ENCODE peak calls at places on chromosome 4, in six cellular contexts. F is activated CD8-positive, alpha-beta T cell treated with anti-CD3 and anti-CD28 coated beads for 36 hours; T is tibial nerve; Y is GM10248; R is WERI-Rb-1; E is GM06990. P is an unnamed sample.

GRCh38 chr4:112403072-112403945 is 106.1 kb downstream of the ALPK1 start:
- DNase-seq in F (no peak), T (no peak), Y (no peak), R (no peak), E (no peak), P (no peak)

GRCh38 chr4:38237139-38237538 is 276.9 kb downstream of the PTTG2 start:
- DNase-seq in F (no peak), T (no peak), Y (no peak), R (no peak), E (no peak), P (no peak)

GRCh38 chr4:8303485-8304281 is 34.1 kb downstream of the HTRA3 start:
- DNase-seq in F (no peak), T (no peak), Y (no peak), R (peak; percentile 4), E (no peak), P (no peak)

GRCh38 chr4:70734168-70734954 is 12.6 kb downstream of the RUFY3 start:
- DNase-seq in F (peak; percentile 59), T (no peak), Y (peak; percentile 70), R (no peak), E (peak; percentile 36), P (peak; percentile 64)

GRCh38 chr4:96543346-96543745 is 703.5 kb downstream of the PDHA2 start:
- DNase-seq in F (no peak), T (no peak), Y (no peak), R (no peak), E (no peak), P (no peak)

GRCh38 chr4:15996773-15997172 is 33.8 kb upstream of the FGFBP2 start:
- DNase-seq in F (peak; percentile 26), T (no peak), Y (peak; percentile 28), R (no peak), E (no peak), P (peak; percentile 31)

GRCh38 chr4:17517664-17518063 is 2.7 kb downstream of the CLRN2 start:
- DNase-seq in F (no peak), T (no peak), Y (no peak), R (no peak), E (no peak), P (no peak)

GRCh38 chr4:139454646-139455045 is 725 bp downstream of the RAB33B start:
- DNase-seq in F (no peak), T (no peak), Y (no peak), R (no peak), E (no peak), P (no peak)

GRCh38 chr4:8912089-8912455 is 40.4 kb upstream of the HMX1 start:
- DNase-seq in F (no peak), T (no peak), Y (no peak), R (no peak), E (no peak), P (peak; percentile 8)

GRCh38 chr4:8697826-8698225 is 105.3 kb downstream of the CPZ start:
- DNase-seq in F (no peak), T (no peak), Y (no peak), R (no peak), E (no peak), P (no peak)

GRCh38 chr4:84887824-84888223 is 78.7 kb downstream of the WDFY3 start:
- DNase-seq in F (no peak), T (no peak), Y (no peak), R (no peak), E (no peak), P (no peak)

GRCh38 chr4:76943129-76943620 is 6.4 kb upstream of the SEPTIN11 start:
- DNase-seq in F (no peak), T (no peak), Y (no peak), R (no peak), E (no peak), P (no peak)

GRCh38 chr4:93016350-93016749 is 712.6 kb downstream of the GRID2 start:
- DNase-seq in F (no peak), T (no peak), Y (no peak), R (no peak), E (no peak), P (no peak)

GRCh38 chr4:94741304-94741703 is 16.5 kb upstream of the BMPR1B start:
- DNase-seq in F (no peak), T (no peak), Y (no peak), R (no peak), E (no peak), P (no peak)

GRCh38 chr4:1401409-1402020 is 4.7 kb downstream of the NKX1-1 start:
- DNase-seq in F (no peak), T (no peak), Y (no peak), R (peak; percentile 18), E (no peak), P (peak; percentile 25)

GRCh38 chr4:1819816-1820215 is 26.7 kb downstream of the FGFR3 start:
- DNase-seq in F (no peak), T (no peak), Y (no peak), R (no peak), E (no peak), P (no peak)

GRCh38 chr4:8540072-8540471 is 40.1 kb upstream of the GPR78 start:
- DNase-seq in F (peak; percentile 42), T (no peak), Y (no peak), R (no peak), E (peak; percentile 37), P (no peak)

GRCh38 chr4:98977557-98977956 is 18.0 kb upstream of the METAP1 start:
- DNase-seq in F (no peak), T (no peak), Y (no peak), R (no peak), E (no peak), P (no peak)

GRCh38 chr4:48127882-48128394 is 6.1 kb downstream of the TXK start:
- DNase-seq in F (peak; percentile 96), T (no peak), Y (peak; percentile 67), R (peak; percentile 84), E (peak; percentile 83), P (peak; percentile 55)

GRCh38 chr4:73589261-73589847 is 30.9 kb downstream of the RASSF6 start:
- DNase-seq in F (no peak), T (no peak), Y (no peak), R (no peak), E (peak; percentile 18), P (no peak)

GRCh38 chr4:112560084-112560483 is 44.1 kb upstream of the NEUROG2 start:
- DNase-seq in F (no peak), T (no peak), Y (peak; percentile 19), R (no peak), E (peak; percentile 14), P (no peak)

GRCh38 chr4:788636-789297 is 37.2 kb downstream of the CPLX1 start:
- DNase-seq in F (no peak), T (peak; percentile 3), Y (no peak), R (no peak), E (no peak), P (no peak)

GRCh38 chr4:173367946-173368345 is 2.8 kb upstream of the SAP30 start:
- DNase-seq in F (no peak), T (no peak), Y (no peak), R (no peak), E (no peak), P (no peak)

GRCh38 chr4:148166132-148166531 is 276.1 kb downstream of the NR3C2 start:
- DNase-seq in F (no peak), T (no peak), Y (no peak), R (no peak), E (no peak), P (no peak)

GRCh38 chr4:177562859-177563258 is 120.6 kb upstream of the AGA start:
- DNase-seq in F (no peak), T (no peak), Y (no peak), R (no peak), E (no peak), P (no peak)

GRCh38 chr4:121072836-121073362 is 564 bp upstream of the NDNF start:
- DNase-seq in F (peak; percentile 33), T (no peak), Y (peak; percentile 8), R (peak; percentile 42), E (peak; percentile 6), P (no peak)

GRCh38 chr4:156102411-156102810 is 148.7 kb upstream of the CTSO start:
- DNase-seq in F (no peak), T (no peak), Y (no peak), R (no peak), E (no peak), P (no peak)

GRCh38 chr4:22410645-22411247 is 105.1 kb downstream of the ADGRA3 start:
- DNase-seq in F (no peak), T (no peak), Y (no peak), R (no peak), E (peak; percentile 31), P (peak; percentile 3)

GRCh38 chr4:144289687-144290433 is 149.3 kb upstream of the GYPA start:
- DNase-seq in F (no peak), T (no peak), Y (no peak), R (no peak), E (no peak), P (no peak)

GRCh38 chr4:15104825-15105224 is 102.5 kb downstream of the CPEB2 start:
- DNase-seq in F (no peak), T (no peak), Y (no peak), R (no peak), E (no peak), P (no peak)

GRCh38 chr4:176752191-176752749 is 40.5 kb downstream of the VEGFC start:
- DNase-seq in F (no peak), T (no peak), Y (no peak), R (no peak), E (no peak), P (no peak)

GRCh38 chr4:158374318-158374717 is 147.4 kb upstream of the RXFP1 start:
- DNase-seq in F (no peak), T (no peak), Y (no peak), R (no peak), E (no peak), P (no peak)
- TF ChIP-seq CTCF in F (no peak), T (no peak), Y (no peak), R (no peak), E (no peak), P (no peak)

GRCh38 chr4:64617813-64618212 is 208.6 kb upstream of the TECRL start:
- DNase-seq in F (no peak), T (no peak), Y (no peak), R (no peak), E (no peak), P (no peak)
- TF ChIP-seq CTCF in F (no peak), T (no peak), Y (no peak), R (no peak), E (no peak), P (no peak)

GRCh38 chr4:186190456-186191265 is 706 bp upstream of the CYP4V2 start:
- DNase-seq in F (peak; percentile 54), T (no peak), Y (peak; percentile 57), R (peak; percentile 44), E (no peak), P (peak; percentile 71)
- TF ChIP-seq CTCF in F (no peak), T (no peak), Y (peak; percentile 31), R (no peak), E (peak; percentile 31), P (peak; percentile 32)

GRCh38 chr4:39609454-39609911 is 29.2 kb downstream of the SMIM14 start:
- DNase-seq in F (peak; percentile 27), T (no peak), Y (peak; percentile 70), R (no peak), E (peak; percentile 78), P (peak; percentile 46)

GRCh38 chr4:39617534-39617933 is 21.1 kb downstream of the SMIM14 start:
- DNase-seq in F (no peak), T (no peak), Y (no peak), R (no peak), E (no peak), P (no peak)

GRCh38 chr4:39613093-39613656 is 25.5 kb downstream of the SMIM14 start:
- DNase-seq in F (no peak), T (no peak), Y (peak; percentile 40), R (no peak), E (peak; percentile 68), P (no peak)

GRCh38 chr4:39616651-39617050 is 22.0 kb downstream of the SMIM14 start:
- DNase-seq in F (no peak), T (no peak), Y (no peak), R (no peak), E (no peak), P (no peak)

GRCh38 chr4:39614487-39615162 is 24.0 kb downstream of the SMIM14 start:
- DNase-seq in F (no peak), T (no peak), Y (no peak), R (no peak), E (no peak), P (no peak)
- TF ChIP-seq CTCF in F (no peak), T (no peak), Y (no peak), R (no peak), E (no peak), P (no peak)